ENCODE peak calls at places on chromosomes 12 and 14, in four cellular contexts. I, R, W and Z are unnamed samples.
A peak's percentile ranks its signal among the peaks of the same experiment; 100 is the strongest.

GRCh38 chr12:106600503-106600902 is 17.7 kb downstream of the RFX4 start:
- DNase-seq in I (no peak), R (no peak), W (no peak), Z (no peak)

GRCh38 chr12:84779169-84779568 is 133.4 kb downstream of the SLC6A15 start:
- DNase-seq in I (no peak), R (no peak), W (no peak), Z (no peak)

GRCh38 chr14:35366048-35366428 is 38.5 kb downstream of the NFKBIA start:
- DNase-seq in I (peak; percentile 85), R (no peak), W (no peak), Z (no peak)

GRCh38 chr14:61564623-61565091 is 130.7 kb upstream of the HIF1A start:
- DNase-seq in I (no peak), R (no peak), W (peak; percentile 75), Z (no peak)

GRCh38 chr14:37197421-37198272 is at the start of gene MIPOL1:
- DNase-seq in I (peak; percentile 95), R (no peak), W (peak; percentile 96), Z (peak; percentile 93)

GRCh38 chr12:42741771-42742510 is 152.4 kb upstream of the PRICKLE1 start:
- DNase-seq in I (no peak), R (no peak), W (peak; percentile 39), Z (no peak)

GRCh38 chr12:78210894-78211302 is 380.2 kb downstream of the NAV3 start:
- DNase-seq in I (no peak), R (no peak), W (no peak), Z (no peak)

GRCh38 chr14:30211326-30211725 is 283.7 kb upstream of the PRKD1 start:
- DNase-seq in I (no peak), R (no peak), W (no peak), Z (no peak)

GRCh38 chr12:119687879-119688278 is 19.9 kb downstream of the PRKAB1 start:
- DNase-seq in I (no peak), R (no peak), W (no peak), Z (no peak)

GRCh38 chr12:98456583-98457573 is 58.5 kb upstream of the TMPO start:
- DNase-seq in I (peak; percentile 90), R (no peak), W (peak; percentile 73), Z (peak; percentile 85)

GRCh38 chr14:89701079-89702043 is 253.2 kb downstream of the EFCAB11 start:
- DNase-seq in I (peak; percentile 95), R (peak; percentile 77), W (peak; percentile 97), Z (peak; percentile 94)

GRCh38 chr12:57389033-57389432 is 41.8 kb downstream of the R3HDM2 start:
- DNase-seq in I (no peak), R (no peak), W (peak; percentile 78), Z (no peak)

GRCh38 chr14:94377866-94378470 is 10.4 kb downstream of the SERPINA1 start:
- DNase-seq in I (no peak), R (no peak), W (no peak), Z (no peak)

GRCh38 chr14:37638599-37638998 is 43.2 kb downstream of the TTC6 start:
- DNase-seq in I (no peak), R (no peak), W (no peak), Z (no peak)

GRCh38 chr14:49991491-49991890 is 98.6 kb downstream of the ARF6 start:
- DNase-seq in I (no peak), R (no peak), W (no peak), Z (no peak)

GRCh38 chr14:38850664-38851063 is 252.4 kb downstream of the SEC23A start:
- DNase-seq in I (no peak), R (no peak), W (no peak), Z (no peak)